ENCODE peak calls at places on chromosomes 7 and 10, in eight cellular contexts. H is CD8-positive, alpha-beta memory T cell; A is right cardiac atrium; Z is hepatocyte; V is H9; E is OCI-LY7; T is suprapubic skin; F is K562. Y is an unnamed sample.

GRCh38 chr10:5873515-5873995 is 16.1 kb downstream of the ANKRD16 start:
- DNase-seq in H (peak), A (peak), Z (peak), V (peak), E (peak), T (peak), F (peak), Y (peak)

GRCh38 chr10:60573342-60573741 is 183.7 kb upstream of the ANK3 start:
- DNase-seq in H (no peak), A (no peak), Z (no peak), V (no peak), E (no peak), T (no peak), F (no peak), Y (peak)

GRCh38 chr10:4748726-4749443 is 77.1 kb upstream of the AKR1E2 start:
- DNase-seq in H (no peak), A (no peak), Z (no peak), V (no peak), E (no peak), T (no peak), F (no peak), Y (no peak)

GRCh38 chr10:114720685-114721278 is 62.7 kb upstream of the ABLIM1 start:
- DNase-seq in H (no peak), A (no peak), Z (no peak), V (no peak), E (no peak), T (no peak), F (no peak), Y (no peak)

GRCh38 chr10:120735773-120736371 is 115.3 kb upstream of the WDR11 start:
- DNase-seq in H (no peak), A (no peak), Z (peak), V (no peak), E (peak), T (no peak), F (peak), Y (no peak)

GRCh38 chr7:115635876-115636275 is 394.7 kb downstream of the TFEC start:
- DNase-seq in H (no peak), A (no peak), Z (no peak), V (no peak), E (no peak), T (no peak), F (no peak), Y (no peak)

GRCh38 chr10:64096941-64097340 is 575.7 kb downstream of the REEP3 start:
- DNase-seq in H (no peak), A (no peak), Z (no peak), V (no peak), E (no peak), T (no peak), F (no peak), Y (no peak)

GRCh38 chr10:114544045-114544659 is 113.9 kb downstream of the ABLIM1 start:
- DNase-seq in H (peak), A (no peak), Z (no peak), V (no peak), E (peak), T (no peak), F (no peak), Y (no peak)

GRCh38 chr7:50940621-50941020 is 157.9 kb upstream of the GRB10 start:
- DNase-seq in H (no peak), A (no peak), Z (no peak), V (no peak), E (no peak), T (no peak), F (no peak), Y (no peak)

GRCh38 chr7:10696064-10696463 is 277.6 kb upstream of the PHF14 start:
- DNase-seq in H (no peak), A (no peak), Z (peak), V (no peak), E (no peak), T (no peak), F (no peak), Y (no peak)

GRCh38 chr10:74728225-74728624 is 98.2 kb upstream of the KAT6B start:
- DNase-seq in H (no peak), A (no peak), Z (no peak), V (no peak), E (no peak), T (no peak), F (no peak), Y (no peak)

GRCh38 chr10:60434418-60435046 is 44.9 kb upstream of the ANK3 start:
- DNase-seq in H (no peak), A (no peak), Z (peak), V (no peak), E (peak), T (no peak), F (peak), Y (peak)

GRCh38 chr7:130022623-130023175 is 28.5 kb downstream of the ZC3HC1 start:
- DNase-seq in H (no peak), A (no peak), Z (no peak), V (no peak), E (no peak), T (no peak), F (no peak), Y (no peak)

GRCh38 chr10:45241865-45242518 is 73.4 kb downstream of the OR13A1 start:
- DNase-seq in H (no peak), A (no peak), Z (no peak), V (no peak), E (peak), T (no peak), F (peak), Y (no peak)

GRCh38 chr10:102334106-102334505 is 61.4 kb upstream of the NFKB2 start:
- DNase-seq in H (no peak), A (peak), Z (peak), V (no peak), E (no peak), T (no peak), F (no peak), Y (peak)

GRCh38 chr7:132518102-132518838 is 58.0 kb downstream of the PLXNA4 start:
- DNase-seq in H (no peak), A (no peak), Z (no peak), V (peak), E (peak), T (no peak), F (peak), Y (no peak)

GRCh38 chr10:100101526-100102076 is 19.9 kb upstream of the CPN1 start:
- DNase-seq in H (no peak), A (no peak), Z (peak), V (no peak), E (no peak), T (no peak), F (no peak), Y (no peak)

GRCh38 chr10:69237528-69238159 is 17.5 kb downstream of the HKDC1 start:
- DNase-seq in H (peak), A (peak), Z (peak), V (peak), E (peak), T (peak), F (peak), Y (peak)

GRCh38 chr10:91908358-91909177 is 718 bp downstream of the FGFBP3 start:
- DNase-seq in H (peak), A (peak), Z (peak), V (peak), E (peak), T (peak), F (peak), Y (peak)

GRCh38 chr10:43772191-43772590 is 123.5 kb upstream of the ZNF32 start:
- DNase-seq in H (no peak), A (no peak), Z (no peak), V (no peak), E (no peak), T (no peak), F (no peak), Y (no peak)

GRCh38 chr10:103265712-103266329 is 11.1 kb upstream of the INA start:
- DNase-seq in H (peak), A (peak), Z (peak), V (peak), E (peak), T (no peak), F (peak), Y (peak)

GRCh38 chr7:5687936-5688673 is 93.4 kb downstream of the RNF216 start:
- DNase-seq in H (no peak), A (no peak), Z (no peak), V (no peak), E (no peak), T (no peak), F (no peak), Y (no peak)
- H3K27ac ChIP-seq in H (no peak), A (no peak), Z (peak), V (no peak), E (no peak), T (peak), F (no peak), Y (peak)

DNA sequence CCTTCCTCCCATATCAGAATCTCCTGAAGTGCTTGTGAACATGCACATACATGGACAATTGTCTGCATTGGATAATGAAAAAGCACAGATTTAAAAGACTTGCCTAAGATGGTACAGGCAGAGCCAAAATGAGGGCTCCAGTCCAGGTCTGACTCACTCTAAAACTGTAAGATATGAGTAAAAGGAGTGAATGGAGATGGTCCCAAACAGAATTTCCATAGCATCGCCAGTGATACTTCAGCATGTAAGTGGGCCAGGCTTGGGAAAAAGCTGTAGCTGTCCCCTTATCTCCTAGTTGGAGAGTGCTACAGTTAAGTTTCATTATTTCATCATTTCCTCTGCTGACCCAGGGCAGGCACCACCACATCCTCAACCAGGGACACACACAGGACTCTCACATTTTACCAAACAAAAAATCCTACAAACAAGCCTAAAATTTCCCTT is 26.4 kb upstream of the IL6 start:
- DNase-seq in H (no peak), A (no peak), Z (no peak), V (no peak), E (no peak), T (no peak), F (peak), Y (peak)
- H3K27ac ChIP-seq in H (no peak), A (no peak), Z (no peak), V (no peak), E (no peak), T (no peak), F (peak), Y (peak)

GRCh38 chr10:58593008-58593407 is 80.3 kb downstream of the BICC1 start:
- DNase-seq in H (no peak), A (no peak), Z (no peak), V (no peak), E (no peak), T (no peak), F (no peak), Y (no peak)

GRCh38 chr10:58590152-58590551 is 77.5 kb downstream of the BICC1 start:
- DNase-seq in H (no peak), A (no peak), Z (peak), V (no peak), E (no peak), T (no peak), F (no peak), Y (peak)

GRCh38 chr10:58588673-58589265 is 76.1 kb downstream of the BICC1 start:
- DNase-seq in H (no peak), A (no peak), Z (no peak), V (peak), E (no peak), T (no peak), F (peak), Y (no peak)

GRCh38 chr10:58587676-58588075 is 75.0 kb downstream of the BICC1 start:
- DNase-seq in H (no peak), A (no peak), Z (no peak), V (no peak), E (no peak), T (no peak), F (no peak), Y (peak)

GRCh38 chr10:58590924-58591323 is 78.3 kb downstream of the BICC1 start:
- DNase-seq in H (no peak), A (no peak), Z (no peak), V (no peak), E (no peak), T (no peak), F (no peak), Y (no peak)
- H3K27ac ChIP-seq in H (no peak), A (no peak), Z (peak), V (no peak), E (no peak), T (no peak), F (no peak), Y (peak)

GRCh38 chr10:98384531-98385133 is 30.4 kb downstream of the PYROXD2 start:
- DNase-seq in H (no peak), A (no peak), Z (no peak), V (no peak), E (no peak), T (no peak), F (no peak), Y (no peak)
- H3K27ac ChIP-seq in H (no peak), A (no peak), Z (no peak), V (no peak), E (no peak), T (no peak), F (no peak), Y (no peak)

DNA sequence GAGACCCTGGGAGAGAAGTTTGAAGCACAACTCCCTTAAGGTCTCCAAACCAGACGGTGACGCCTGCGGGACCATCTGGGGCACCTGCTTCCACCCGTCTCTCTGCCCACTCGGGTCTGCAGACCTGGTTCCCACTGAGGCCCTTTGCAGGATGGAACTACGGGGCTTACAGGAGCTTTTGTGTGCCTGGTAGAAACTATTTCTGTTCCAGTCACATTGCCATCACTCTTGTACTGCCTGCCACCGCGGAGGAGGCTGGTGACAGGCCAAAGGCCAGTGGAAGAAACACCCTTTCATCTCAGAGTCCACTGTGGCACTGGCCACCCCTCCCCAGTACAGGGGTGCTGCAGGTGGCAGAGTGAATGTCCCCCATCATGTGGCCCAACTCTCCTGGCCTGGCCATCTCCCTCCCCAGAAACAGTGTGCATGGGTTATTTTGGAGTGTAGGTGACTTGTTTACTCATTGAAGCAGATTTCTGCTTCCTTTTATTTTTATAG is 10.8 kb downstream of the SERPINE1 start:
- DNase-seq in H (no peak), A (no peak), Z (no peak), V (no peak), E (no peak), T (no peak), F (no peak), Y (peak)
- H3K27ac ChIP-seq in H (peak), A (no peak), Z (peak), V (no peak), E (no peak), T (peak), F (peak), Y (peak)

GRCh38 chr7:108634535-108634934 is 64.9 kb downstream of the DNAJB9 start:
- DNase-seq in H (no peak), A (no peak), Z (no peak), V (no peak), E (no peak), T (no peak), F (no peak), Y (no peak)
- H3K27ac ChIP-seq in H (no peak), A (no peak), Z (no peak), V (no peak), E (no peak), T (no peak), F (no peak), Y (no peak)

Y was measured in osteoblast.